ENCODE peak calls at places on chromosomes 13 and 19, in ten cellular contexts. C is NB4, G is fibroblast of pulmonary artery, L is transverse colon, E is testis, F is Peyer's patch, N is AG09309, D is pancreas, R is MCF 10A, H is tibial artery. O is an unnamed sample.

GRCh38 chr13:28037399-28037798 is 48.9 kb upstream of the URAD start:
- DNase-seq in N (no peak), E (no peak), L (no peak), G (no peak), C (peak), F (no peak), R (peak), H (no peak), D (no peak), O (peak)

GRCh38 chr13:101673360-101674105 is 221.1 kb downstream of the ITGBL1 start:
- DNase-seq in N (no peak), H (no peak), F (no peak), R (no peak), E (no peak), L (no peak), D (no peak), G (no peak), C (no peak), O (no peak)

GRCh38 chr13:35760678-35761308 is 284.3 kb upstream of the MAB21L1 start:
- DNase-seq in C (no peak), D (no peak), G (no peak), N (no peak), H (no peak), E (no peak), L (no peak), R (no peak), F (no peak), O (no peak)

GRCh38 chr13:20350819-20351218 is 118.7 kb upstream of the GJB6 start:
- DNase-seq in E (no peak), R (peak), C (no peak), D (no peak), F (no peak), H (no peak), L (no peak), G (no peak), N (no peak), O (no peak)

GRCh38 chr13:87953381-87953780 is 282.2 kb downstream of the SLITRK5 start:
- DNase-seq in C (no peak), R (no peak), L (no peak), H (no peak), F (no peak), N (no peak), E (no peak), D (no peak), G (no peak), O (no peak)

GRCh38 chr13:113299951-113300350 is 2.9 kb downstream of the LAMP1 start:
- DNase-seq in E (no peak), D (no peak), H (no peak), C (peak), N (no peak), R (no peak), F (peak), G (no peak), L (no peak), O (peak)

GRCh38 chr19:2229103-2230028 is 6.8 kb downstream of the PLEKHJ1 start:
- DNase-seq in C (no peak), L (no peak), D (no peak), R (no peak), F (no peak), H (no peak), E (no peak), G (no peak), N (no peak), O (no peak)

GRCh38 chr19:46691948-46692347 is 25.0 kb downstream of the PRKD2 start:
- DNase-seq in N (no peak), H (no peak), L (no peak), E (no peak), G (no peak), C (no peak), F (no peak), D (no peak), R (no peak), O (no peak)

GRCh38 chr13:102561933-102562332 is 34.9 kb upstream of the TPP2 start:
- DNase-seq in F (no peak), D (no peak), C (no peak), N (no peak), E (no peak), R (no peak), L (no peak), G (no peak), H (no peak), O (no peak)

GRCh38 chr19:12085074-12085818 is 20.7 kb downstream of the ZNF844 start:
- DNase-seq in N (no peak), R (no peak), L (no peak), H (no peak), F (no peak), E (no peak), G (no peak), C (no peak), D (no peak), O (peak)

GRCh38 chr19:19597809-19598306 is 20.6 kb downstream of the PBX4 start:
- DNase-seq in F (peak), N (no peak), G (no peak), H (no peak), E (no peak), D (no peak), C (no peak), R (no peak), L (no peak), O (peak)

GRCh38 chr19:1324792-1325567 is 39.3 kb downstream of the EFNA2 start:
- DNase-seq in R (peak), H (no peak), G (peak), E (peak), C (peak), D (peak), F (peak), L (peak), N (no peak), O (peak)

GRCh38 chr19:2357279-2358206 is 2.5 kb upstream of the TMPRSS9 start:
- DNase-seq in C (no peak), N (no peak), H (no peak), F (no peak), G (no peak), D (no peak), L (no peak), E (no peak), R (no peak), O (no peak)

GRCh38 chr19:12156254-12157058 is at the start of gene ZNF625:
- DNase-seq in N (peak), F (peak), E (peak), D (peak), R (no peak), C (peak), H (peak), L (peak), G (peak), O (peak)

GRCh38 chr13:71219671-71220070 is 647.3 kb downstream of the DACH1 start:
- DNase-seq in N (no peak), L (no peak), C (no peak), D (no peak), G (no peak), R (no peak), H (no peak), F (no peak), E (no peak), O (no peak)

GRCh38 chr13:114259374-114259773 is 22.0 kb upstream of the UPF3A start:
- DNase-seq in H (no peak), D (no peak), C (no peak), N (no peak), E (no peak), R (no peak), G (no peak), L (no peak), F (no peak), O (no peak)

GRCh38 chr13:106393776-106394175 is 141.7 kb downstream of the EFNB2 start:
- DNase-seq in G (peak), C (no peak), H (no peak), R (peak), E (no peak), D (no peak), L (no peak), F (no peak), N (no peak), O (no peak)

GRCh38 chr19:55034751-55035150 is 3.3 kb downstream of the GP6 start:
- DNase-seq in F (no peak), L (no peak), N (no peak), C (no peak), E (no peak), D (no peak), G (no peak), R (no peak), H (no peak), O (no peak)

GRCh38 chr19:58300620-58301019 is 4.6 kb upstream of the ERVK3-1 start:
- DNase-seq in N (no peak), G (no peak), H (no peak), F (no peak), R (no peak), L (no peak), C (no peak), D (no peak), E (no peak), O (no peak)

GRCh38 chr19:7265963-7266362 is 28.3 kb downstream of the INSR start:
- DNase-seq in G (no peak), R (peak), N (no peak), F (no peak), E (no peak), L (peak), D (no peak), C (no peak), H (no peak), O (no peak)
- TF ChIP-seq CTCF in G (no peak), R (no peak), N (no peak), F (no peak), E (no peak), L (no peak), D (no peak), C (no peak), H (no peak), O (no peak)

GRCh38 chr19:51161266-51161665 is 19.2 kb downstream of the SIGLEC7 start:
- DNase-seq in R (no peak), E (no peak), C (no peak), N (no peak), H (no peak), D (no peak), F (no peak), L (no peak), G (no peak), O (no peak)

GRCh38 chr19:51157265-51157664 is 15.2 kb downstream of the SIGLEC7 start:
- DNase-seq in D (no peak), L (no peak), N (no peak), E (no peak), G (no peak), R (no peak), C (no peak), F (no peak), H (no peak), O (no peak)

GRCh38 chr19:51159656-51160055 is 17.6 kb downstream of the SIGLEC7 start:
- DNase-seq in G (no peak), C (no peak), N (no peak), H (no peak), L (no peak), R (no peak), E (no peak), F (no peak), D (no peak), O (no peak)

GRCh38 chr19:51156710-51157109 is 14.6 kb downstream of the SIGLEC7 start:
- DNase-seq in R (no peak), E (no peak), F (no peak), N (no peak), G (no peak), L (no peak), D (no peak), H (no peak), C (no peak), O (no peak)

GRCh38 chr19:51158474-51159129 is 16.5 kb downstream of the SIGLEC7 start:
- DNase-seq in N (no peak), E (peak), G (peak), L (peak), H (no peak), R (peak), F (peak), C (peak), D (no peak), O (peak)
- TF ChIP-seq CTCF in N (peak), E (peak), G (peak), L (peak), H (peak), R (peak), F (peak), C (peak), D (peak), O (peak)

DNA sequence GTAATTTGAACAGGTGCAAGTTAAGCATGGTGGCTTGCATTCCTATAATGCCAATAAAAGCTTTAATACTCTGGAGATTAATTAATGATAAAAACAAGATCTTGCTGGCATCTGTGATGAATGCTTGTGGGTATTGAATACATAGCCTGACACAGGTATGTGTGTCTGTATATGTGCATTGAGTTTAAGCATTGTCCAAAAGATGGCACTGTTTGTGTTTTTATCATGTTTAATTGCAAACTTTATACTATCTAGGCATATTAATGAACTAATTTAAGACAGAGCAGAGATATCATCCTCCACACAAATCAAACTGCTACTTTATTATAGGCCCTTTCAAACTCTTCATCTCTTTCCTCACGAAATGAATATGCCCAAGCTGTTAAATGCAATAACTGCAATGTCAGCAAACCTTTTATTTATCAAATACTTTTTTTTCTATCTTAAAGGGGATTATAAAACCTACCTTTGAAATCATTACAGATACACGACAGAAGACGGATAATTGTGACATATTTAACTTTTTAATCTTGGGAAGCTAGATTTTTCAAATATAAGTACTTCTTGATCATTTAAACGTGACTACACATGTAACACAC is 86.5 kb downstream of the TNFSF11 start:
- DNase-seq in C (no peak), F (no peak), N (no peak), H (no peak), G (peak), E (no peak), R (peak), L (no peak), D (no peak), O (no peak)
- TF ChIP-seq CTCF in C (no peak), F (no peak), N (peak), H (no peak), G (peak), E (no peak), R (peak), L (no peak), D (no peak), O (no peak)

GRCh38 chr13:111363591-111363990 is 43.1 kb downstream of the TEX29 start:
- DNase-seq in H (no peak), R (no peak), L (no peak), G (no peak), C (no peak), N (no peak), D (no peak), E (no peak), F (no peak), O (no peak)

GRCh38 chr13:111368091-111368490 is 47.6 kb downstream of the TEX29 start:
- DNase-seq in L (no peak), N (no peak), F (no peak), E (no peak), H (no peak), D (no peak), R (no peak), G (no peak), C (no peak), O (no peak)

GRCh38 chr13:111363121-111363520 is 42.7 kb downstream of the TEX29 start:
- DNase-seq in E (no peak), F (no peak), L (no peak), R (no peak), C (no peak), N (no peak), D (no peak), G (no peak), H (no peak), O (no peak)

GRCh38 chr13:111367340-111367739 is 46.9 kb downstream of the TEX29 start:
- DNase-seq in R (no peak), E (no peak), D (no peak), F (no peak), C (no peak), G (no peak), N (no peak), H (no peak), L (no peak), O (no peak)

DNA sequence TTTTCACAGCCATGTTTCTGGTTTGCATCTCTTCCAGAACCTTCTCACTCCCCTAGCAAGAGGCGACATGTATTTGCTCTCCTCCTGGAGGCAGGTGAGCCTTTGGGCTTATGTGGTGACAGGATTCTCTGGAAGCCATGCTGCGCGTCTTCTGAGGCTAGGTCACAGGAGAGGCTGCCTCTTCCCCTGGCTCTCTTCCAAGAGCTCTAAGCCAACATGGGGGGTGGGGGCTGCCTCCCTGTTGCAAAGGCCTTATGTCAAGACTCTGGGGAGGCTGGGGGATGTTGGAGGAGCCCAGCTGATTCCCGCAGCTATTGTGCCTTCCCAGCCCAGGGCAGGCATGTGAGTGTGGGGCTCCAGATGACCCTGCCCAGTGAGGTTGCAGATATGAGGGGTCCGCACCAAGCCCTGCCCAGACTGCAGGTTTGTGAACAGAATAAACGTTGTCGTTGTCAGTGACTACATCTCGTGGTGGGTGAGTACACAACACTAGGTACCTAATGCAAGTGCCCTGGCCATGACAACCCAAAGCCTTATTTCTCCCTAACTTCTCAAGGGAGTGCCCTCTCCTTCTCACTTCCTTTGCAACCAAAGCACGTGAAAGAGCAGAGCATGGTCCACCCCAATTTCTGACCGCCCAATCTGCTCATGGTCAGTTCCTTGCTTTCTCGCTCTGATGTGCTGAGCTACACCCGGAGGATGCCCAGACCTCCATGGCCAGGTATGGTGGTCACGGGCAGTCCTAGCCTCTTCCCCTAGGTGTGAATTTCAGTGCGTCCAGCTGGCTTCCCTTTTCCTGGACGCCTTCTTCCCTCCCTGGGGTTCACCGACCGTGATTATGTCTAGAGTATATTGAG is 44.9 kb downstream of the TEX29 start:
- DNase-seq in L (no peak), C (no peak), F (no peak), R (no peak), H (no peak), N (no peak), E (no peak), G (no peak), D (no peak), O (no peak)
- TF ChIP-seq CTCF in L (no peak), C (no peak), F (no peak), R (no peak), H (no peak), N (no peak), E (no peak), G (no peak), D (no peak), O (no peak)

GRCh38 chr13:23671367-23671766 is 101.2 kb downstream of the TNFRSF19 start:
- DNase-seq in H (no peak), F (no peak), L (no peak), E (no peak), D (no peak), R (no peak), N (peak), C (no peak), G (no peak), O (no peak)

GRCh38 chr13:23668557-23668956 is 98.3 kb downstream of the TNFRSF19 start:
- DNase-seq in N (no peak), L (no peak), C (no peak), D (no peak), R (no peak), E (no peak), G (no peak), F (no peak), H (no peak), O (no peak)

GRCh38 chr13:23666576-23666975 is 96.4 kb downstream of the TNFRSF19 start:
- DNase-seq in D (no peak), L (no peak), R (no peak), H (no peak), C (no peak), N (no peak), G (no peak), F (no peak), E (no peak), O (no peak)

GRCh38 chr13:23670793-23671192 is 100.6 kb downstream of the TNFRSF19 start:
- DNase-seq in F (no peak), N (no peak), E (no peak), L (no peak), C (no peak), H (no peak), R (no peak), D (no peak), G (no peak), O (no peak)

DNA sequence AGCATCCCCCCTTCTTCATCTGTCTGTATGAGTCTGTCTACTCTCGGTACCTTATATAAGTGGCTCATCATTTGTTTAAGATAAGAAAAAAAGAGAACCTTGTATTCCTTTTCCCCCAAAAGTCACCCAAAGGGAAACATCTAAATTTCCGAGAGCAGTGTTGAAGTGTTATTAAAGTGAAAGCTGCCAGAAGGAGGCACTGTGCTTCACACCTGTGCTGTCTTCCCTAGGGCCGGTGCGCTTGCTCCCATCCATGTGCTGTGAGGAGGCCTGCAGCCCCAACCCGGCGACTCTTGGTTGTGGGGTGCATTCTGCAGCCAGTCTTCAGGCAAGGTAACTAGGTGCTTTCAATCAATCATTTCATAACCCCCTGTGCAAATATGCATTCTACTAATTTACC is 97.5 kb downstream of the TNFRSF19 start:
- DNase-seq in L (no peak), R (no peak), N (no peak), G (no peak), E (no peak), C (no peak), D (no peak), F (no peak), H (no peak), O (peak)
- TF ChIP-seq CTCF in L (no peak), R (peak), N (no peak), G (no peak), E (no peak), C (peak), D (no peak), F (no peak), H (no peak), O (peak)

GRCh38 chr19:29014857-29015436 is 198.0 kb downstream of the UQCRFS1 start:
- DNase-seq in L (no peak), F (no peak), D (no peak), C (peak), R (no peak), N (no peak), E (no peak), H (no peak), G (no peak), O (no peak)
- TF ChIP-seq CTCF in L (no peak), F (no peak), D (no peak), C (no peak), R (no peak), N (no peak), E (no peak), H (no peak), G (no peak), O (no peak)

DNA sequence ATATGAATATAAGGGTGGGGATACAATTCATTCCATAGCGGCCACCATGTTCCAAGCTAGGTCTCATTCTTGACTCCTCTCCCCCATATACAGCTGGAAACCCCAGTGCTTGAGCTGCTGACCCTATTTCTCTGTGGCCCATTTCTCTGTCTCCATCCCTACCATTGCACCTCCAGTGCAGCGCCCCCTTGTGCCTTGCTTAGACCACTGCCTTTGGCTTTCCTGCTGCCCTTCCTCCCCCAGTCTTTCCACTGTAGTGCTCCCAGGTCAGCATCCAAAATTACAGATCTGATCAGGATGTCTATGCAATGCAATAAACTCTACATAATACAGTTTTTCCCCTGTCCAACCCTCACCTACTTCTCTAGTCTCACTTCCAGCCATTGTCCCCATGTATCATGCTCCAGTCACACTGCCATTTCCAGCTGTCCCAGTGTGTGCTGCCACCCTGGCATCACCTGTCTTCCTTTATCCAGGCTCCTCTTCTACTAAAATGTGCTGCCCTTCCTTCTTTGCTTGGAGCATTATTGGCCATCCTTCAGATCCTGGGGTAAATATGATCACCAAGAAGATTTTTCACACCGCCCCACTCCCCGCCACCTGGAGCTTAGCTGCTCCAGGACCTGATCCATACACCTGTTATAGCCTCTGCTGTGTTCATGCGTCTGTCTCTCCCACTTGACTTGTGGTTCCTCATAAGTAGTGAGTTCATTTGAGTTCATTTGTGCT is 199.4 kb upstream of the IPO5 start:
- DNase-seq in D (no peak), E (no peak), F (no peak), R (no peak), G (no peak), L (no peak), H (no peak), C (peak), N (no peak), O (peak)
- TF ChIP-seq CTCF in D (no peak), E (no peak), F (no peak), R (no peak), G (no peak), L (no peak), H (no peak), C (peak), N (no peak), O (no peak)